ENCODE peak calls at places on chromosomes 13 and 19, in nine cellular contexts. M is HCT116, G is HepG2, S is sigmoid colon, O is spleen, R is transverse colon, Z is breast epithelium, P is K562, A is GM12878. F is an unnamed sample.
A peak's percentile ranks its signal among the peaks of the same experiment; 100 is the strongest.

GRCh38 chr19:6393982-6394412 is 1.0 kb upstream of the GTF2F1 start:
- DNase-seq in M (no peak), G (no peak), S (no peak), O (no peak), R (peak; percentile 76), Z (no peak), P (no peak), A (peak; percentile 63), F (no peak)

GRCh38 chr13:100098445-100099116 is 9.7 kb downstream of the PCCA start:
- DNase-seq in M (no peak), G (no peak), S (no peak), O (no peak), R (no peak), Z (no peak), P (no peak), A (no peak), F (no peak)

GRCh38 chr19:9565900-9566705 is 18.2 kb downstream of the ZNF121 start:
- DNase-seq in M (no peak), G (no peak), S (no peak), O (no peak), R (no peak), Z (no peak), P (no peak), A (no peak), F (no peak)

GRCh38 chr19:9431475-9431874 is 3.9 kb downstream of the ZNF266 start:
- DNase-seq in M (no peak), G (no peak), S (no peak), O (no peak), R (no peak), Z (no peak), P (peak; percentile 47), A (no peak), F (no peak)

GRCh38 chr19:17058236-17058635 is 17.0 kb downstream of the HAUS8 start:
- DNase-seq in M (no peak), G (no peak), S (no peak), O (no peak), R (no peak), Z (no peak), P (no peak), A (no peak), F (no peak)

GRCh38 chr19:19468424-19469050 is 46.8 kb downstream of the TSSK6 start:
- DNase-seq in M (no peak), G (no peak), S (no peak), O (no peak), R (no peak), Z (no peak), P (no peak), A (no peak), F (no peak)

GRCh38 chr13:43558312-43558711 is 228.5 kb downstream of the ENOX1 start:
- DNase-seq in M (no peak), G (no peak), S (no peak), O (no peak), R (no peak), Z (no peak), P (no peak), A (no peak), F (no peak)

GRCh38 chr19:48815870-48816501 is 5.2 kb upstream of the BCAT2 start:
- DNase-seq in M (no peak), G (peak; percentile 86), S (no peak), O (no peak), R (no peak), Z (no peak), P (no peak), A (no peak), F (no peak)

GRCh38 chr13:105991622-105992254 is 543.7 kb downstream of the EFNB2 start:
- DNase-seq in M (no peak), G (no peak), S (no peak), O (no peak), R (no peak), Z (no peak), P (no peak), A (no peak), F (peak; percentile 50)

GRCh38 chr19:2260341-2260751 is 4.1 kb upstream of the JSRP1 start:
- DNase-seq in M (no peak), G (no peak), S (no peak), O (no peak), R (peak; percentile 46), Z (no peak), P (no peak), A (no peak), F (no peak)

GRCh38 chr13:114090476-114090875 is 41.9 kb downstream of the RASA3 start:
- DNase-seq in M (no peak), G (no peak), S (peak; percentile 20), O (no peak), R (peak; percentile 13), Z (peak; percentile 2), P (no peak), A (no peak), F (no peak)

GRCh38 chr13:57637515-57637914 is 6.0 kb downstream of the PCDH17 start:
- DNase-seq in M (no peak), G (no peak), S (no peak), O (no peak), R (no peak), Z (no peak), P (no peak), A (no peak), F (no peak)

GRCh38 chr19:50486823-50487515 is 10.3 kb upstream of the GARIN5A start:
- DNase-seq in M (peak; percentile 80), G (peak; percentile 51), S (no peak), O (peak; percentile 70), R (no peak), Z (no peak), P (peak; percentile 69), A (no peak), F (no peak)

DNA sequence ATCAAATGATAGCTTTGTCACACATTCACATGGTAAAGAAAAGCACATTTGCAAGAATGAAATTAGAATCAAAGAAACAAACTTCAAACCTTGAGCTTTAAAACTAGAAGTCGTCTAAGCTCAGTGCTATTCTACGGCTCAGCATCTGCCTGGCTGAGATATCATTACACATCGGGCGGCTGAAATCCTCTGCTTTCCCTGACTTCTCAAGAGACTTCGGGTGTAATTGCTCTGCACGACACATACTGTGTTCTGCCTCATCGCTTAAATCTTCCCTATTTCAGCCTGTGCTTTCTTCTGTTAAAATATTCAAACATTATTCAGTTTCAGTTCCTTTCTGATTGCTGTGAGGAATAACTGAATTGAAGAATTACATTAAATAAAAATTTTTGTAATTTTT is 265.3 kb downstream of the NALCN start:
- DNase-seq in M (no peak), G (no peak), S (no peak), O (no peak), R (no peak), Z (no peak), P (no peak), A (no peak), F (no peak)
- TF ChIP-seq POLR2AphosphoS5 in M (no peak), G (no peak), S (no peak), O (no peak), R (no peak), Z (no peak), P (no peak), A (no peak), F (no peak)

GRCh38 chr19:12938536-12939291 is at the start of gene CALR:
- DNase-seq in M (no peak), G (no peak), S (peak; percentile 76), O (no peak), R (peak; percentile 45), Z (no peak), P (no peak), A (no peak), F (no peak)
- TF ChIP-seq CTCF in M (no peak), G (no peak), S (peak; percentile 38), O (peak; percentile 32), R (peak; percentile 76), Z (peak; percentile 13), P (peak; percentile 42), A (no peak), F (no peak)

GRCh38 chr19:44202974-44203373 is 9.4 kb upstream of the ZNF227 start:
- DNase-seq in M (no peak), G (no peak), S (no peak), O (no peak), R (no peak), Z (no peak), P (no peak), A (no peak), F (no peak)

GRCh38 chr19:44202470-44202869 is 9.9 kb upstream of the ZNF227 start:
- DNase-seq in M (no peak), G (no peak), S (no peak), O (no peak), R (no peak), Z (no peak), P (no peak), A (no peak), F (no peak)

GRCh38 chr19:44204772-44205171 is 7.6 kb upstream of the ZNF227 start:
- DNase-seq in M (no peak), G (no peak), S (no peak), O (no peak), R (no peak), Z (no peak), P (no peak), A (no peak), F (no peak)

GRCh38 chr19:44212250-44212864 is at the start of gene ZNF227:
- DNase-seq in M (peak; percentile 86), G (peak; percentile 93), S (peak; percentile 97), O (peak; percentile 95), R (peak; percentile 91), Z (peak; percentile 91), P (peak; percentile 75), A (peak; percentile 48), F (peak; percentile 96)

DNA sequence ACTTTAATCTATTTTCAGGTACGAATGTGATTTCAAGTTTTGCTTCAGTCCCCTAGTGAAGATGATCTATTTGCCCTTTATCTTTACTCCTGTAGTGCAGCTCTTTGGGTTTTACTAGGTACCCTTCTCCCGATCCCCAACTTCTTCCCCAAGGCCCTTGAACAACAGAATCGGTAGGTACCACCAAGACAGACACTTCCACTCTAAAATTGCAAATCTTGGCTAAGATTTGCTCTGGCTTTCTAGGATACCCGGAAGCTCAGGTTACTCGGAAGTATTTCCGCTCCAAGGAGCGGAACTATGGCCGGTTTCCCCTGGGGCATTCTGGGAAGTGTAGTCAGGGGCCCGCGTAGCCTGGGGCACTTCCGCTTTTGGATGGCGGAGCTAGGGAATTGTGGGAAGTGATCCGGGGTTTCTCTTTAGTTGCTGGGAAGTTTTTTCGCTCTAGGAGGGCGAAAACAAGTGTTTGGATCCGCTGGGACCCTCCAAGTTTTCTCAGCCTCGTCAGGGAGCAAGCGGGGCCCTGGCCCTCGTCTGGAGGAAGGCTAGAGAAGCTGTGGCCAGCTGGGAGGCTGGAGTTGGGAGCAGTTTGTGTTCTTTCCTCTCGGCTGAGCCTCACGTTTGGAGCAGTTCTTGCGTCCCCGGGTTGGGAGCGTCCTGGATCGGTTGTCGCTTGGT is 5.1 kb upstream of the ZNF227 start:
- DNase-seq in M (peak; percentile 87), G (peak; percentile 94), S (peak; percentile 92), O (peak; percentile 93), R (peak; percentile 90), Z (peak; percentile 88), P (peak; percentile 83), A (peak; percentile 66), F (peak; percentile 96)
- TF ChIP-seq POLR2A in M (no peak), G (peak; percentile 49), S (no peak), O (no peak), R (no peak), Z (no peak), P (peak; percentile 68), A (peak; percentile 18), F (no peak)

GRCh38 chr19:18392417-18392816 is 5.0 kb downstream of the LRRC25 start:
- DNase-seq in M (no peak), G (no peak), S (peak; percentile 76), O (peak; percentile 90), R (peak; percentile 59), Z (no peak), P (peak; percentile 65), A (no peak), F (no peak)
- TF ChIP-seq POLR2AphosphoS5 in M (no peak), G (no peak), S (no peak), O (peak; percentile 26), R (no peak), Z (no peak), P (no peak), A (no peak), F (no peak)

F was measured in esophagus muscularis mucosa.